ENCODE peak calls at places on chromosomes 4 and X, in nine cellular contexts. R, V, Y, M, G, I, L, F and K are unnamed samples.

GRCh38 chrX:24341795-24342194 is 18.6 kb upstream of the SUPT20HL1 start:
- DNase-seq in R (peak), V (no peak), Y (peak), M (no peak), G (no peak), I (no peak), L (no peak), F (no peak), K (no peak)

GRCh38 chr4:13178621-13179020 is 305.5 kb downstream of the RAB28 start:
- DNase-seq in R (no peak), V (no peak), Y (no peak), M (no peak), G (no peak), I (no peak), L (no peak), F (no peak), K (no peak)

GRCh38 chr4:186881521-186882220 is 158.0 kb upstream of the FAT1 start:
- DNase-seq in R (peak), V (no peak), Y (peak), M (no peak), G (no peak), I (peak), L (no peak), F (no peak), K (peak)

GRCh38 chrX:123736333-123736921 is 3.6 kb upstream of the THOC2 start:
- DNase-seq in R (no peak), V (no peak), Y (peak), M (no peak), G (no peak), I (no peak), L (peak), F (no peak), K (peak)

GRCh38 chrX:131201986-131202385 is 87.1 kb downstream of the IGSF1 start:
- DNase-seq in R (no peak), V (no peak), Y (no peak), M (no peak), G (no peak), I (no peak), L (no peak), F (no peak), K (no peak)

GRCh38 chr4:15766821-15767220 is 11.3 kb upstream of the CD38 start:
- DNase-seq in R (no peak), V (no peak), Y (no peak), M (no peak), G (no peak), I (no peak), L (no peak), F (no peak), K (no peak)

GRCh38 chrX:153944140-153944799 is at the start of gene RENBP:
- DNase-seq in R (no peak), V (peak), Y (no peak), M (peak), G (peak), I (no peak), L (peak), F (peak), K (peak)

GRCh38 chr4:185682236-185682635 is 129.8 kb downstream of the SORBS2 start:
- DNase-seq in R (peak), V (no peak), Y (peak), M (no peak), G (no peak), I (no peak), L (no peak), F (no peak), K (no peak)

GRCh38 chr4:1031956-1032795 is 20.8 kb downstream of the FGFRL1 start:
- DNase-seq in R (peak), V (no peak), Y (peak), M (no peak), G (no peak), I (no peak), L (peak), F (no peak), K (no peak)

GRCh38 chrX:19889582-19890342 is 2.4 kb upstream of the SH3KBP1 start:
- DNase-seq in R (peak), V (peak), Y (peak), M (no peak), G (no peak), I (peak), L (no peak), F (peak), K (peak)

GRCh38 chrX:103704863-103705262 is 5.8 kb upstream of the TMEM31 start:
- DNase-seq in R (no peak), V (no peak), Y (no peak), M (no peak), G (no peak), I (no peak), L (no peak), F (no peak), K (no peak)

GRCh38 chrX:40227111-40227510 is 129.4 kb upstream of the BCOR start:
- DNase-seq in R (no peak), V (no peak), Y (no peak), M (no peak), G (no peak), I (no peak), L (no peak), F (no peak), K (no peak)

GRCh38 chr4:115973768-115974167 is 860.3 kb upstream of the NDST4 start:
- DNase-seq in R (no peak), V (no peak), Y (no peak), M (no peak), G (peak), I (no peak), L (no peak), F (peak), K (no peak)

GRCh38 chr4:2402053-2402452 is 16.4 kb downstream of the ZFYVE28 start:
- DNase-seq in R (peak), V (no peak), Y (peak), M (no peak), G (peak), I (no peak), L (peak), F (peak), K (peak)

GRCh38 chr4:54553001-54553400 is 104.8 kb upstream of the KIT start:
- DNase-seq in R (no peak), V (no peak), Y (peak), M (no peak), G (no peak), I (no peak), L (no peak), F (no peak), K (no peak)
- TF ChIP-seq EZH2phosphoT487 in R (no peak), V (no peak), Y (no peak), M (no peak), G (no peak), I (no peak), L (no peak), F (no peak), K (no peak)

GRCh38 chr4:8052160-8052691 is 106.4 kb downstream of the ABLIM2 start:
- DNase-seq in R (no peak), V (no peak), Y (no peak), M (no peak), G (no peak), I (no peak), L (no peak), F (no peak), K (no peak)

GRCh38 chr4:8050555-8051206 is 107.9 kb downstream of the ABLIM2 start:
- DNase-seq in R (no peak), V (no peak), Y (peak), M (no peak), G (peak), I (no peak), L (peak), F (no peak), K (peak)

GRCh38 chr4:8051644-8052043 is 107.0 kb downstream of the ABLIM2 start:
- DNase-seq in R (no peak), V (no peak), Y (no peak), M (no peak), G (peak), I (no peak), L (no peak), F (no peak), K (no peak)

GRCh38 chr4:8048856-8049686 is 109.4 kb upstream of the AFAP1 start:
- DNase-seq in R (no peak), V (no peak), Y (no peak), M (no peak), G (peak), I (no peak), L (no peak), F (peak), K (no peak)

GRCh38 chr4:8050180-8050554 is 108.4 kb downstream of the ABLIM2 start:
- DNase-seq in R (no peak), V (no peak), Y (no peak), M (no peak), G (no peak), I (no peak), L (no peak), F (no peak), K (no peak)
- H3K4me2 ChIP-seq in R (no peak), V (no peak), Y (no peak), M (no peak), G (peak), I (no peak), L (peak), F (no peak), K (no peak)

GRCh38 chr4:41913509-41913908 is 21.7 kb upstream of the TMEM33 start:
- DNase-seq in R (peak), V (no peak), Y (no peak), M (no peak), G (no peak), I (peak), L (no peak), F (no peak), K (no peak)
- TF ChIP-seq EZH2phosphoT487 in R (no peak), V (no peak), Y (no peak), M (no peak), G (no peak), I (no peak), L (no peak), F (no peak), K (no peak)

DNA sequence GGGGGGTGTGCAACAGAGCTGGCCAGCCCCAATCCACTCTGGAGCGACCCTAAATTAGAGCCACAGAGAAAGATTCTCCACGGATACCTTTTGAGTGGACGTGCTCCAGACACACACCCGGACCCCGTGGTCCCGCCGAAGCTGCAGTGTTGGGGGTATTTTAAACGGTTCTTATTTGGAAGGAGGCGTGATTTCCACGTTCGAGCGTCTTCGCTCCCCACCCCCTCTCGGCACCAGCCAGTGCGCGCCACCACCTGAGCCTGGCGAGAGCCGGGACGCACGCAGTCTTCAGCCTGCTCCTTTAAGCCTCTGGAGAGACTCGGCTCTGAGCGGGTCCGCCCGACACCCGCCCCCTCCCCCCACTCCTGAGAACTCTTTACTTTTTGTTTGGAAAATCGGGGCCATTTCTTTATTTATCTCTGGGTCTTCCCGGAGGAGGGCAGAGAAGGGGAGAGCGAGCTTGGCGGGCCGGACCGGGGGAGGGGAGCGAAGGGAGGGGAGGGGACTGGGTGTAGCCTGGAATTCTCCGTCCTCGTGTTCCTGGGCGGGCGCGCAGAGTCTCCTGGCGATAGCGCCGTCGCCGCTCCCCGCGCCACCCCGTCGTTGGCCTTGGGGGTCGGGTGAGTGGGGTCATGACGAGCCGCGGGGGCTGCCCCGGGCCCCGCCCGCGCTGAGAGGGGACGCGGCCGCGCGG is 660 bp upstream of the PTCHD1 start:
- DNase-seq in R (no peak), V (no peak), Y (no peak), M (no peak), G (peak), I (no peak), L (peak), F (peak), K (peak)
- H3K4me2 ChIP-seq in R (peak), V (peak), Y (no peak), M (no peak), G (peak), I (no peak), L (peak), F (peak), K (peak)

GRCh38 chr4:89307446-89308160 is at the start of gene GPRIN3:
- DNase-seq in R (no peak), V (peak), Y (peak), M (peak), G (peak), I (no peak), L (peak), F (peak), K (peak)
- TF ChIP-seq EZH2phosphoT487 in R (peak), V (no peak), Y (no peak), M (no peak), G (no peak), I (no peak), L (no peak), F (peak), K (no peak)

GRCh38 chr4:19678763-19679162 is 572.9 kb upstream of the SLIT2 start:
- DNase-seq in R (peak), V (no peak), Y (peak), M (no peak), G (no peak), I (no peak), L (no peak), F (no peak), K (no peak)

DNA sequence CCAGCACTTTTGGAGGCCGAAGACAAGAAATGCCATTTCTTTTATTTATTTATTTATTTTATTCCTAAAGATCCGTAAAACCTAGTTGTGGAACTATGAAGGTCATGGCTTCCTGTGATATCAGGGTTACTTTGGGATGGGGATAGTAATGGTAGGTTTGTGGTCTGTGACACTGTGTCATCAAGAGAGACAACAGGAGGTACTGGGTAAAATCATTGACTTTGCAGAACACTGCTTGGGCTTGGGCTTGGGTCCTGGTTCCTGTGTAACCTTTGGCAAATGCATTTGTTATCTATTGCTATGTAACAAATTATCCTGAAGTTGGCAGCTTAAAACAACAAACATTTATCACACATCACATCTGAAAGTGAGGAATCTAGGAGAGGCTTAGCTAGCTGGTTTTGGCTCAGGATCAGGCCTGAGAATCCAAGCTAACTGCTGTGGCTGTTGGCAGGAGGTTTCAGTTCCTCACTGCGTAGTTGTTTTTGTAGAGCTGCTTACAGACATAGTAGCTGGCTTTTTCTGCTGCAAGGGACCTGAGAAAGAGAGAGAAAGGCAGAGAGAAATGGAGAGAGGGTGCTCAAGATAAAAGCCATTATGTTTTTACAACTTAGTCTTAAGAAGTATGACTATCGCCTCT is 576.4 kb upstream of the SLIT2 start:
- DNase-seq in R (no peak), V (peak), Y (peak), M (peak), G (no peak), I (no peak), L (no peak), F (no peak), K (no peak)
- H3K4me2 ChIP-seq in R (no peak), V (no peak), Y (peak), M (peak), G (no peak), I (no peak), L (no peak), F (no peak), K (no peak)